ENCODE peak calls at places on chromosomes 6 and 20, in eight cellular contexts. Z, X, J, D, H, V, E and U are unnamed samples.
A peak's percentile ranks its signal among the peaks of the same experiment; 100 is the strongest.

GRCh38 chr20:37902504-37903313 is at the start of gene VSTM2L:
- DNase-seq in Z (no peak), X (peak; percentile 18), J (peak; percentile 69), D (no peak), H (peak; percentile 74), V (no peak), E (no peak), U (peak; percentile 12)

GRCh38 chr6:110307368-110307767 is 50.8 kb downstream of the METTL24 start:
- DNase-seq in Z (no peak), X (no peak), J (peak; percentile 22), D (no peak), H (no peak), V (no peak), E (no peak), U (no peak)

GRCh38 chr6:158780963-158781691 is 38.0 kb downstream of the EZR start:
- DNase-seq in Z (no peak), X (no peak), J (no peak), D (peak; percentile 78), H (no peak), V (no peak), E (no peak), U (no peak)

GRCh38 chr6:17740559-17741220 is 34.0 kb upstream of the NUP153 start:
- DNase-seq in Z (no peak), X (no peak), J (no peak), D (no peak), H (no peak), V (no peak), E (no peak), U (no peak)

GRCh38 chr6:138543648-138544047 is 44.4 kb upstream of the NHSL1 start:
- DNase-seq in Z (no peak), X (no peak), J (no peak), D (no peak), H (no peak), V (no peak), E (no peak), U (no peak)

GRCh38 chr20:61933951-61934715 is 131.5 kb downstream of the TAF4 start:
- DNase-seq in Z (no peak), X (no peak), J (no peak), D (no peak), H (no peak), V (no peak), E (no peak), U (no peak)

GRCh38 chr6:43669050-43669921 is 18.3 kb downstream of the MRPS18A start:
- DNase-seq in Z (no peak), X (peak; percentile 55), J (no peak), D (peak; percentile 24), H (peak; percentile 11), V (no peak), E (no peak), U (no peak)

GRCh38 chr6:108117427-108118358 is 43.2 kb upstream of the OSTM1 start:
- DNase-seq in Z (no peak), X (no peak), J (peak; percentile 77), D (peak; percentile 40), H (peak; percentile 23), V (peak; percentile 56), E (no peak), U (no peak)

GRCh38 chr20:32111763-32112162 is 2.2 kb downstream of the TM9SF4 start:
- DNase-seq in Z (no peak), X (no peak), J (no peak), D (no peak), H (no peak), V (no peak), E (no peak), U (no peak)

GRCh38 chr20:52082612-52083011 is 109.0 kb downstream of the ZFP64 start:
- DNase-seq in Z (no peak), X (no peak), J (no peak), D (no peak), H (no peak), V (no peak), E (no peak), U (no peak)

GRCh38 chr6:84137051-84137375 is 90.4 kb downstream of the CEP162 start:
- DNase-seq in Z (peak; percentile 83), X (no peak), J (no peak), D (no peak), H (no peak), V (no peak), E (no peak), U (no peak)

GRCh38 chr6:133242761-133243590 is 1.8 kb downstream of the EYA4 start:
- DNase-seq in Z (peak; percentile 14), X (no peak), J (no peak), D (no peak), H (peak; percentile 5), V (no peak), E (no peak), U (no peak)

GRCh38 chr6:169868458-169868857 is 117.0 kb downstream of the ERMARD start:
- DNase-seq in Z (no peak), X (no peak), J (no peak), D (peak; percentile 16), H (no peak), V (peak; percentile 86), E (no peak), U (no peak)

GRCh38 chr6:31764239-31764638 is 1.8 kb downstream of the SAPCD1 start:
- DNase-seq in Z (no peak), X (no peak), J (no peak), D (no peak), H (no peak), V (no peak), E (no peak), U (no peak)

GRCh38 chr6:63597142-63598000 is 25.1 kb downstream of the LOC128125822 start:
- DNase-seq in Z (no peak), X (no peak), J (no peak), D (no peak), H (no peak), V (no peak), E (no peak), U (no peak)

GRCh38 chr20:57060407-57061057 is 205.9 kb downstream of the BMP7 start:
- DNase-seq in Z (no peak), X (no peak), J (no peak), D (no peak), H (no peak), V (no peak), E (no peak), U (no peak)

GRCh38 chr6:64932486-64932885 is 774.5 kb downstream of the EYS start:
- DNase-seq in Z (peak; percentile 21), X (no peak), J (no peak), D (no peak), H (no peak), V (no peak), E (no peak), U (no peak)

GRCh38 chr20:9270831-9271230 is 201.9 kb downstream of the PLCB4 start:
- DNase-seq in Z (no peak), X (peak; percentile 57), J (no peak), D (no peak), H (no peak), V (no peak), E (no peak), U (no peak)

GRCh38 chr6:26270121-26270861 is 94.7 kb upstream of the BTN3A2 start:
- DNase-seq in Z (no peak), X (no peak), J (no peak), D (no peak), H (peak; percentile 25), V (peak; percentile 63), E (no peak), U (no peak)

GRCh38 chr20:11140359-11140758 is 466.6 kb upstream of the JAG1 start:
- DNase-seq in Z (no peak), X (peak; percentile 43), J (no peak), D (no peak), H (no peak), V (no peak), E (no peak), U (no peak)

GRCh38 chr20:9256359-9256758 is 187.5 kb downstream of the PLCB4 start:
- DNase-seq in Z (peak; percentile 84), X (no peak), J (no peak), D (no peak), H (no peak), V (no peak), E (no peak), U (no peak)

GRCh38 chr6:79048611-79049010 is 29.4 kb downstream of the PHIP start:
- DNase-seq in Z (peak; percentile 38), X (peak; percentile 45), J (no peak), D (peak; percentile 10), H (peak; percentile 17), V (no peak), E (no peak), U (no peak)

GRCh38 chr20:33351696-33352095 is 49.6 kb downstream of the CDK5RAP1 start:
- DNase-seq in Z (no peak), X (no peak), J (no peak), D (no peak), H (no peak), V (no peak), E (no peak), U (no peak)